ENCODE peak calls at places on chromosomes 5 and 9, in five cellular contexts. H is GM13977, B is foreskin fibroblast, E is endothelial cell, Q is A549. O is an unnamed sample.

GRCh38 chr5:29005386-29005785 is 1967.0 kb upstream of the CDH9 start:
- DNase-seq in H (no peak), B (no peak), E (peak), Q (no peak), O (no peak)

GRCh38 chr5:128350705-128351104 is 187.3 kb downstream of the FBN2 start:
- DNase-seq in H (no peak), B (no peak), E (no peak), Q (no peak), O (no peak)

GRCh38 chr5:147882586-147883313 is 4.2 kb downstream of the SCGB3A2 start:
- DNase-seq in H (no peak), B (no peak), E (no peak), Q (no peak), O (no peak)

GRCh38 chr9:79976501-79977444 is 405.0 kb downstream of the TLE4 start:
- DNase-seq in H (no peak), B (no peak), E (no peak), Q (no peak), O (no peak)

GRCh38 chr5:55344392-55344992 is 36.7 kb downstream of the MTREX start:
- DNase-seq in H (no peak), B (peak), E (peak), Q (peak), O (peak)

GRCh38 chr9:35271637-35272036 is 109.8 kb downstream of the UNC13B start:
- DNase-seq in H (no peak), B (no peak), E (no peak), Q (no peak), O (peak)

GRCh38 chr9:38052147-38052546 is 16.9 kb downstream of the SHB start:
- DNase-seq in H (no peak), B (no peak), E (no peak), Q (no peak), O (no peak)

GRCh38 chr9:130327070-130327780 is 61.7 kb downstream of the HMCN2 start:
- DNase-seq in H (no peak), B (no peak), E (peak), Q (peak), O (peak)

GRCh38 chr9:128999581-129000206 is 28.4 kb downstream of the SH3GLB2 start:
- DNase-seq in H (no peak), B (no peak), E (no peak), Q (no peak), O (no peak)

GRCh38 chr5:170104710-170105109 is 987 bp upstream of the FOXI1 start:
- DNase-seq in H (no peak), B (no peak), E (no peak), Q (no peak), O (no peak)

GRCh38 chr9:113738898-113739604 is 137.1 kb upstream of the ZNF618 start:
- DNase-seq in H (no peak), B (no peak), E (no peak), Q (no peak), O (peak)

GRCh38 chr5:86968311-86968753 is 299.4 kb upstream of the RASA1 start:
- DNase-seq in H (no peak), B (peak), E (peak), Q (peak), O (no peak)

GRCh38 chr9:112299514-112299913 is 33.9 kb downstream of the PTBP3 start:
- DNase-seq in H (no peak), B (peak), E (no peak), Q (peak), O (no peak)

GRCh38 chr9:21491742-21492141 is 9.6 kb upstream of the IFNE start:
- DNase-seq in H (no peak), B (no peak), E (no peak), Q (no peak), O (no peak)

GRCh38 chr9:123396007-123396511 is 40.1 kb downstream of the CRB2 start:
- DNase-seq in H (no peak), B (no peak), E (no peak), Q (no peak), O (no peak)

GRCh38 chr5:170307575-170308465 is 10.2 kb upstream of the LCP2 start:
- DNase-seq in H (peak), B (peak), E (no peak), Q (peak), O (no peak)

GRCh38 chr5:151531581-151531980 is 59.5 kb downstream of the FAT2 start:
- DNase-seq in H (no peak), B (no peak), E (no peak), Q (no peak), O (no peak)

GRCh38 chr9:129250786-129251185 is 72.7 kb upstream of the IER5L start:
- DNase-seq in H (no peak), B (no peak), E (no peak), Q (no peak), O (no peak)

GRCh38 chr5:91379602-91380490 is 3.3 kb downstream of the ARRDC3 start:
- DNase-seq in H (peak), B (peak), E (peak), Q (peak), O (peak)

GRCh38 chr9:105390901-105391300 is 56.9 kb upstream of the FSD1L start:
- DNase-seq in H (no peak), B (no peak), E (no peak), Q (no peak), O (no peak)

GRCh38 chr9:108850293-108850897 is 5.4 kb downstream of the ACTL7B start:
- DNase-seq in H (no peak), B (peak), E (no peak), Q (no peak), O (no peak)

GRCh38 chr9:116476935-116477381 is 210.1 kb upstream of the TRIM32 start:
- DNase-seq in H (no peak), B (no peak), E (no peak), Q (no peak), O (no peak)

GRCh38 chr5:88769165-88769564 is 113.8 kb downstream of the MEF2C start:
- DNase-seq in H (no peak), B (no peak), E (no peak), Q (no peak), O (no peak)

GRCh38 chr5:141196363-141196762 is 3.1 kb upstream of the PCDHB11 start:
- DNase-seq in H (no peak), B (no peak), E (no peak), Q (no peak), O (no peak)

DNA sequence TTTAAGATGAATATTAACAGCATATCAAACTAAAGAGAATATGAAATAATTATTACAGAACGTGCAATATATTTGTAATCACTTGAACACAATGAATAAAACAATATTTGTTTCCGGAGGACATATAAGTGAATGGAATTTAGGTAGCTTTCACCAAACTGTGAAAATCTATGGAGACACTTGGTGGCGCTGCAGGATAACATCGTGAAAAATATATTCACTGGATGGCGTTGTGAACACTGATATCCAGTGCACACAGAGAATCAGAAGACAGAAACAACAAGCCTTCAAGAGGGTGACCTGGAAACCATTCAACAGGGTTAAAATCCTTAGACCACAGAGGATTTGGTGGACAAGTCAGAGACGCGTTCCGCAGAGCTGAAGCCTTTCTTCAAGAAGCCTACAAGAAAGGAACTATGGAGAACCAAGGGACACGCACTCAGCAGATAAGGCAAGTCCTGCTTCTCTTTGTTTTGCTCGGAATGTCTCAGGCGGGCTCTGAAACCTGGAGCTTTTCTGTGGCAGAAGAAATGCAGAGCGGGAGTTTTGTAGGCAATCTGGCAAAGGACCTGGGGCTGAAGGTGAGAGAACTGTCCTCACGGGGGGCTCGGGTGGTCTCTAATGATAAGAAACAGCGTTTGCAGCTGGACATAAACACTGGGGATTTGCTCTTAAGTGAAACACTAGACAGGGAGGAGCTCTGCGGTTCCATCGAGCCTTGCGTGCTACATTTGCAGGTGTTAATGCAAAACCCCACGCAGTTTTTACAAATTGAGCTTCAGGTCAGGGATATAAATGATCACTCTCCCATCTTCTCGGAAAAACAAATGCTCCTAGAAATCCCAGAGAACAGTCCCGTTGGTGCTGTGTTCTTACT is at the start of gene PCDHB11:
- DNase-seq in H (no peak), B (no peak), E (peak), Q (peak), O (peak)
- TF ChIP-seq CTCF in H (no peak), B (no peak), E (peak), Q (peak), O (no peak)

GRCh38 chr5:154842689-154843530 is 7.5 kb downstream of the FAXDC2 start:
- DNase-seq in H (no peak), B (no peak), E (no peak), Q (no peak), O (no peak)

GRCh38 chr5:154849261-154849660 is 1.1 kb downstream of the FAXDC2 start:
- DNase-seq in H (no peak), B (no peak), E (no peak), Q (no peak), O (no peak)

GRCh38 chr5:154840435-154841272 is 9.7 kb downstream of the FAXDC2 start:
- DNase-seq in H (no peak), B (no peak), E (no peak), Q (no peak), O (no peak)

GRCh38 chr5:154841273-154841661 is 9.1 kb downstream of the FAXDC2 start:
- DNase-seq in H (no peak), B (no peak), E (no peak), Q (no peak), O (no peak)

GRCh38 chr5:154844800-154845199 is 5.6 kb downstream of the FAXDC2 start:
- DNase-seq in H (no peak), B (no peak), E (no peak), Q (no peak), O (no peak)
- TF ChIP-seq CTCF in H (no peak), B (no peak), E (no peak), Q (no peak), O (no peak)

DNA sequence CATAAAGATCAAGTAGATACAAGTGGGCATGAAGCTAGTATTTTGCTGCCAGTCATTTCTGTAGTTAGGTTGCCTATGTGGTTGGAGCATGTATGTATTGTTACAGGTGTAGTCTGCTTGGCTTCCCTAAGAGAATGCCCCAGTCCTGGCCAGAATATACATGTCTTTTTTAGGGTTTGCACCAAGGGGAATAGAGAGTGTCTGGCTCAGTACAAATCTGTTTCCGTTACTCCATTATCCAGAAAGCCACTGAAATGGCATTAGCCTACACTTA is 23.2 kb downstream of the TGFBR1 start:
- DNase-seq in H (no peak), B (no peak), E (no peak), Q (no peak), O (peak)
- TF ChIP-seq CTCF in H (no peak), B (no peak), E (no peak), Q (no peak), O (no peak)

GRCh38 chr5:132142459-132142858 is 68.9 kb downstream of the CSF2 start:
- DNase-seq in H (no peak), B (no peak), E (no peak), Q (no peak), O (no peak)
- TF ChIP-seq CTCF in H (no peak), B (no peak), E (no peak), Q (no peak), O (no peak)

GRCh38 chr5:113204525-113205161 is 228.0 kb downstream of the DCP2 start:
- DNase-seq in H (no peak), B (peak), E (no peak), Q (no peak), O (no peak)

GRCh38 chr5:113201715-113202114 is 225.1 kb downstream of the DCP2 start:
- DNase-seq in H (no peak), B (no peak), E (no peak), Q (no peak), O (no peak)

GRCh38 chr5:113202904-113203716 is 226.5 kb downstream of the DCP2 start:
- DNase-seq in H (no peak), B (no peak), E (no peak), Q (no peak), O (no peak)

GRCh38 chr5:113205323-113205722 is 228.7 kb downstream of the DCP2 start:
- DNase-seq in H (no peak), B (no peak), E (no peak), Q (no peak), O (no peak)

DNA sequence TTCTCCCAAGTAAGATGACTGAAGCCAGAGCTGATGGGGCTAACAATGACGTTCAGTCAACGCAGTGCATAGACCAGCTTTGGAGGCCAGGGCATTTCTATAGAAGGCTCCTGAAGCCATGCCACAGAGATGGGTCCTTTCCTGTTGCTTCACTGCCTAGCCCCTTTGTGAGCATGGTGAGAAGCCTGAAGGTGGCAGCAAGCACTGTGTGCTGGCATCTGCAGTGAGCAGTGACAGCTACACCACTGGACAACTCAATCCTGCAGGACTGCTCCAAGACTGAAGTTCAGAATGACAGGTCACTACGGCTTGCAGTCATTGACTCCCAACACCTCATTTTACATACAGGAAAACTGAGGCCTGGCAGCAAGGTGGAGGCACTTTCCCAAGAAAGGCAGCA is 229.0 kb downstream of the TSSK1B start:
- DNase-seq in H (no peak), B (no peak), E (no peak), Q (no peak), O (no peak)
- TF ChIP-seq CTCF in H (no peak), B (no peak), E (no peak), Q (no peak), O (no peak)

GRCh38 chr9:17793713-17794622 is 215.1 kb downstream of the SH3GL2 start:
- DNase-seq in H (no peak), B (no peak), E (no peak), Q (peak), O (no peak)
- TF ChIP-seq CTCF in H (no peak), B (peak), E (no peak), Q (peak), O (no peak)

GRCh38 chr5:42750507-42750906 is 6.1 kb upstream of the CCDC152 start:
- DNase-seq in H (no peak), B (no peak), E (no peak), Q (no peak), O (no peak)

GRCh38 chr5:42745856-42746255 is 10.8 kb upstream of the CCDC152 start:
- DNase-seq in H (no peak), B (no peak), E (no peak), Q (no peak), O (no peak)

GRCh38 chr5:42740920-42741319 is 15.7 kb upstream of the CCDC152 start:
- DNase-seq in H (no peak), B (no peak), E (no peak), Q (no peak), O (no peak)

GRCh38 chr5:42749020-42749419 is 7.6 kb upstream of the CCDC152 start:
- DNase-seq in H (no peak), B (no peak), E (no peak), Q (no peak), O (no peak)

DNA sequence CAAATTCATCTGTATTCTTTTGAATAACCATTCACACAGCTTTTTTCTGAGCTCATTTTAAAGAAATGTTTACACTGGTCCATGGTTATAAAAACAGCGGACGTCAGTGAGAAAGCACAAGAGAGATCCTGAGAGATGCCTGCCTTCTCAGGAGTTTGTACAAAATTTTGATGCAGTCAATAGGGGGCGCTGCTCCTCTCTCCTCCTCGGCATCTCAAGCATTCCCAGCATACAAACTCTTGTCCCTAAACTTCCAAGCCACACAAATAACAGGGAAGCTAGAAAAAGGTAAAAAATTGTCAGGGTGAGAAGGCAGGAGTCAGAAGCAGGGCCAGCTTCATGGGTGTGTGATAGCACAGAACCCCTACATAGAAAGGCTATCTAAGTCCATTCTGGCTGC is 11.2 kb upstream of the CCDC152 start:
- DNase-seq in H (no peak), B (no peak), E (peak), Q (no peak), O (peak)
- TF ChIP-seq CTCF in H (peak), B (peak), E (peak), Q (peak), O (peak)

GRCh38 chr9:127033059-127033458 is 89.4 kb downstream of the ANGPTL2 start:
- DNase-seq in H (no peak), B (no peak), E (no peak), Q (no peak), O (no peak)

GRCh38 chr9:127032256-127032655 is 90.2 kb downstream of the ANGPTL2 start:
- DNase-seq in H (no peak), B (no peak), E (no peak), Q (no peak), O (no peak)

GRCh38 chr9:127035423-127035822 is 87.0 kb downstream of the ANGPTL2 start:
- DNase-seq in H (no peak), B (peak), E (no peak), Q (no peak), O (no peak)

GRCh38 chr9:127034691-127035090 is 87.7 kb downstream of the ANGPTL2 start:
- DNase-seq in H (no peak), B (no peak), E (no peak), Q (no peak), O (no peak)

GRCh38 chr9:127033784-127034183 is 88.7 kb downstream of the ANGPTL2 start:
- DNase-seq in H (no peak), B (peak), E (no peak), Q (no peak), O (no peak)
- TF ChIP-seq CTCF in H (no peak), B (no peak), E (no peak), Q (no peak), O (no peak)

DNA sequence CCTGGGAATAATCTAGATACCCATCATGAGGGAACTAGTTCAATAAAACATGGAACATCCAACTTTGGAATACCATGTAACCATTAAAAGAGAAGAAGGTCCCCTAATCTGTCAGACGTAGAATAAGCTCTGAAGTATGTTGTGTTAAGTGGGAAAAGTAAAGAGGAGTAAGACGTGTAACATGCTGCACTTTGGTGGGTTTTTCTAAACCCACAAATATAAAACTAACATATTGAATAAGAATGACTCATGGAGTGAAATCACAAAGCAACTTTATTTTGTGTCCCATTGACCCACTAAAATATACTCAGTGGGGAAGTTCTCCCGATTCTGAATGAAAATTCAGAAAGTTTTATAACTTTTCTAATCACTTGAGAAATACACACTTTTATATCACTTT is 67.9 kb upstream of the PIK3R1 start:
- DNase-seq in H (no peak), B (no peak), E (no peak), Q (no peak), O (no peak)
- TF ChIP-seq CTCF in H (no peak), B (no peak), E (no peak), Q (no peak), O (no peak)